ENCODE peak calls at places on chromosomes 1 and 21, in eight cellular contexts. D is HFF-Myc, C is cardiac muscle cell, L is fibroblast of the aortic adventitia, U is colonic mucosa, O is cardiac fibroblast, Y is fibroblast of lung, E is body of pancreas. Q is an unnamed sample.

GRCh38 chr1:62343911-62344310 is 24.7 kb upstream of the KANK4 start:
- DNase-seq in U (no peak), C (no peak), O (no peak), L (no peak), Y (no peak), E (no peak), D (no peak), Q (no peak)

GRCh38 chr1:15523104-15523921 is 702 bp downstream of the CASP9 start:
- DNase-seq in Y (peak), U (peak), C (no peak), O (peak), D (no peak), L (peak), E (no peak), Q (peak)

GRCh38 chr1:246479061-246479460 is 28.0 kb downstream of the SMYD3 start:
- DNase-seq in C (no peak), Y (no peak), O (no peak), L (no peak), E (no peak), D (no peak), U (no peak), Q (no peak)

GRCh38 chr21:45613396-45613795 is 30.1 kb upstream of the PCBP3 start:
- DNase-seq in L (no peak), E (no peak), C (no peak), O (no peak), D (no peak), U (no peak), Y (no peak), Q (no peak)

GRCh38 chr1:99849413-99849743 is 783 bp upstream of the AGL start:
- DNase-seq in U (peak), C (no peak), L (no peak), Y (peak), D (no peak), O (no peak), E (no peak), Q (no peak)

GRCh38 chr1:116918714-116919357 is 9.1 kb downstream of the PTGFRN start:
- DNase-seq in O (no peak), U (no peak), E (no peak), L (no peak), D (no peak), C (no peak), Y (no peak), Q (no peak)

GRCh38 chr1:20846461-20847374 is 59.6 kb upstream of the HP1BP3 start:
- DNase-seq in C (no peak), D (no peak), Y (no peak), O (no peak), L (no peak), E (no peak), U (no peak), Q (no peak)

GRCh38 chr21:27807596-27807995 is 840.7 kb upstream of the ADAMTS5 start:
- DNase-seq in C (no peak), L (no peak), Y (no peak), U (no peak), E (no peak), D (no peak), O (no peak), Q (no peak)

GRCh38 chr1:229853751-229854150 is 213.3 kb upstream of the GALNT2 start:
- DNase-seq in Y (no peak), C (no peak), O (no peak), E (no peak), D (no peak), U (no peak), L (no peak), Q (no peak)

GRCh38 chr1:229845410-229846138 is 219.5 kb downstream of the URB2 start:
- DNase-seq in Y (no peak), E (no peak), D (no peak), O (no peak), U (peak), L (no peak), C (no peak), Q (no peak)

GRCh38 chr1:229844675-229845074 is 218.6 kb downstream of the URB2 start:
- DNase-seq in D (no peak), L (no peak), U (peak), C (peak), Y (peak), O (no peak), E (peak), Q (no peak)

GRCh38 chr1:229846351-229846750 is 220.3 kb downstream of the URB2 start:
- DNase-seq in D (no peak), U (peak), O (no peak), E (no peak), C (no peak), L (no peak), Y (no peak), Q (no peak)

GRCh38 chr1:229848762-229849677 is 218.0 kb upstream of the GALNT2 start:
- DNase-seq in U (no peak), O (peak), D (no peak), E (peak), C (peak), L (no peak), Y (peak), Q (peak)
- TF ChIP-seq CTCF in U (peak), O (peak), D (peak), E (peak), C (peak), L (peak), Y (peak), Q (peak)

GRCh38 chr1:19798486-19799232 is 1.1 kb downstream of the TMCO4 start:
- DNase-seq in Y (no peak), O (no peak), E (peak), C (no peak), U (no peak), L (no peak), D (no peak), Q (no peak)
- H3K4me3 ChIP-seq in Y (peak), O (no peak), E (no peak), C (no peak), U (peak), L (peak), D (peak), Q (peak)

DNA sequence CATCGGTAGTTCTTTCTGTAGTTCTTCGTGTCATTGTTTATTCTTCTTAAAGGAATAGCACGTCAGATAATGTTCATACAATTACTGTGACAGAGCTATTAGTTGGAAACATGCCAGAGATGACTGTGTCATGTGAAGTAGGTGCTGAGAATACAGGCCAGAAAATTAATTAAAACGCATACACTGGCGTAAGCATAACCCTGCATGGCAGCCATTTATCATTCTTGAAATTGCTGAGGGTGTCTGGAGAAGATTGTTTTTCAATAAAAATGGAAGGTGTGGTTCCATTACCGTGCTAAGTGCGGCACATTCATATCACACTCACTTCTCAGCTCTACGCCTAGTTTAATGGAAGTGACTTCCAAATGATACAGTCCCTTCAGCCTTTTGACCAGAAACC is 7.8 kb downstream of the ETS2 start:
- DNase-seq in C (no peak), Y (no peak), L (no peak), O (no peak), E (no peak), D (no peak), U (no peak), Q (no peak)
- TF ChIP-seq CTCF in C (no peak), Y (no peak), L (no peak), O (no peak), E (no peak), D (no peak), U (no peak), Q (no peak)

GRCh38 chr1:27522148-27522859 is 32.3 kb upstream of the WASF2 start:
- DNase-seq in D (no peak), U (no peak), E (peak), O (no peak), L (no peak), Y (no peak), C (no peak), Q (no peak)

GRCh38 chr1:27521336-27522147 is 31.6 kb upstream of the WASF2 start:
- DNase-seq in D (no peak), U (no peak), C (no peak), L (no peak), Y (no peak), E (no peak), O (no peak), Q (no peak)

GRCh38 chr1:27520651-27521050 is 30.7 kb upstream of the WASF2 start:
- DNase-seq in D (no peak), Y (no peak), L (no peak), E (no peak), C (no peak), U (no peak), O (no peak), Q (no peak)

GRCh38 chr1:27523666-27524020 is 33.7 kb upstream of the WASF2 start:
- DNase-seq in O (no peak), D (no peak), Y (no peak), C (no peak), U (no peak), L (no peak), E (no peak), Q (no peak)

GRCh38 chr1:27522860-27523665 is 33.1 kb upstream of the WASF2 start:
- DNase-seq in C (peak), L (peak), E (peak), Y (peak), U (no peak), O (no peak), D (no peak), Q (no peak)
- H3K4me3 ChIP-seq in C (no peak), L (peak), E (no peak), Y (peak), U (no peak), O (no peak), D (no peak), Q (no peak)

GRCh38 chr21:41873005-41873404 is 6.1 kb downstream of the PRDM15 start:
- DNase-seq in D (no peak), C (no peak), O (no peak), L (no peak), U (no peak), E (no peak), Y (no peak), Q (no peak)
- TF ChIP-seq CTCF in D (no peak), C (no peak), O (no peak), L (no peak), U (no peak), E (no peak), Y (no peak), Q (no peak)

DNA sequence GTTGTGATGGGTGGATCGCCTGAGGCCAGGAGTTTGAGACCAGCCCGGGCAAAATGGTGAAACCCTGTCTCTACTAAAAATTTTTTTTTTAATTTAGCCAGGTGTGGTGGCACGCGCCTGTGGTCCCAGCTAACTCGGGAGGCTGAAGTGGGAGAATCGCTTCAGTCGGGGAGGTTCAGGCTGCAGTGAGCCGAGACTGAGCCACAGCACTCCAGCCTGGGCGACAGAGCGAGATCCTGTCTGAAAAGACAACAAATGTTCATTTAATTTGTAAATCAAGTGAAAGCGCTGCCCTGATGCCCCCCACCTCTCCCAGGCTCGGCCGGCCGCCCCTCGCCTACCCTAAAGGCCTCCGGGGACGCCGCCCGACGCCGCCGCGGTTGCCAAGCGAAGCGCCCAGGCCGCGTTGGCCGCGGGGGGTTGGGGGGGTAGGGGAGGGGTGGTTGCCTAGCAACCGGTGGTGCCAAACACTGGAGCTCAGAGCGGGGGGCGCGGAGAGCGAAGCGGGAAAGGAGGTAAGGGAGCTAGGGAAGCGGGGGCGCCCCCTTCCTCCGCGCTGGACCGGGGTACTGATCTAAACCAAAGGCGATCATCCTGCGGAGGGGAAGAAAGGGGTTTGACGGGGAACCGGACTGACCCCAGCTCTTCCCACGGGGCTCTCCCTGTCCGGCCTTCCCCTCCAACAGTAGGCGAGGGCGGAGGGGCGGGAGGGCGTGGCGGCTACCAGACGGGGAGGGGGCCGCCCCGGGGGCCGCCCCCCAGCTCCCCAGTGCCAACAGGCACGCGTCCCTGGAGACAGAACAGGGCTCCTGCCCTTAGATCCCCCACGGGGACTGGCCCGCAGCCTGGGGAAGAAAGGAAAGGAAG is at the start of gene TEKT2:
- DNase-seq in L (no peak), U (no peak), D (no peak), Y (peak), O (no peak), C (peak), E (peak), Q (no peak)
- H3K4me3 ChIP-seq in L (peak), U (peak), D (peak), Y (peak), O (peak), C (peak), E (peak), Q (peak)

DNA sequence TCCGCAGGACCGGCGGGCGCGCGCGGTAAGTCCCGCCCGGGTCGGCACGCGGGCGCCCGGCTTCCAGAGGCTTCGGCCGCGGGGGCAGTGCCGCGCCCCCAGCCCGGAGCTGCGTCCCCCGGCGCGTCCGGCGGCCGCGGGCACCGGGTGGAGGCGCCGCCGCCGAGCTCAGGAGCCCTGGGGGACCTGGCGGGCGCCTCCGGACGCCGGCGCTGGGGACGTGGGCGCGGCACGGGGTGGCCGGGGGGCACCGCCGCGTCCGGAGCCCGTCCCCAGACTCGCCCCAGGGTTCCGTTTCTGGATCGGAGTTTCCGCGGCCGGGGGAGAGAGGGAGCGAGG is 280 bp downstream of the NBL1 start:
- DNase-seq in D (no peak), O (no peak), E (no peak), L (no peak), Y (no peak), U (no peak), C (peak), Q (no peak)
- TF ChIP-seq CTCF in D (no peak), O (no peak), E (no peak), L (no peak), Y (no peak), U (no peak), C (no peak), Q (no peak)

DNA sequence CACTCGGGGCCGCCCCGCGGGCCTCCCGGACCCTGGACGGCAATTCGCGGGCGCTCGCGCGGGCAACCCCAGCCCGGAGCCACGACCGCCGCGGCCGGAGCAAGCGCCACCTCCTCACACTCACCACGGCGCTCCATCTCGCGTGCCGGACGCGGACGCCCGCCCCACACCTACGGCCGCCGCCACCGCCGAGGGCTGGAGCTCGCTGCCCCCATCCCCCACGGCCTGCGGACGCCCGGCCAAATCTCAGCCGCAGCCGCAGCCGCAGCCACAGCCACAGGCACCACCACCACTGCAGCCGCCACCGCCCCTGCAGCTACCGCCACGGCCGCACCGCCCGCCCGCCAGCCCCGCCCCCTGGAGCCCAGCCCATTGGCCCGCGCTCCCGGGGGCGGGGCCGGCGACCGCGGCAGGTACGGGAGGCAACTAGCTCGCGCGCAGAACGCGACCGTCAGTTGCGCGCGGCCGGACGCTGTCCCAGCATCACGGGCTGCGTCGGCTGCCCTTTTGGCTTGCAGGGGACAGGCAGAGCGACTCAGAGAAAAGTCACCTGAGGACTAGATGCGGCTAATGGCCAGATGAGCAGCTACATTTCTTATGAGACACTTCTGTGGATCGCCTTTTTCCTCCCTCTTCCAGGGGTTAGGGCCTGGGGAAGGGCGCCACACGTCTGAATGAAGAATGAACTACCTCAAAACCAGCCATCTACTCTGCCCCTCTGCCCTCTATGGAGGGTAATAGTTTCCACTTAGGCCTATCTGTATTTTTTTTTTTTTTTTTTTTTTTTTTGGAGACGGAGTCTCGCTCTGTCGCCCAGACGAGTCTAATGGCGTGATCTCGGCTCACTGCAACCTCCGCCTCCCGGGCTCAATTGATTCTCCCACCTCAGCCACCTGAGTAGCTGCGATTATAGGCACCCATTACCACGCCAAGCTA is at the start of gene ARHGAP29:
- DNase-seq in L (peak), C (peak), U (peak), D (no peak), Y (peak), O (peak), E (peak), Q (no peak)
- H3K4me3 ChIP-seq in L (peak), C (peak), U (peak), D (peak), Y (peak), O (peak), E (peak), Q (peak)